ENCODE peak calls at places on chromosomes 12 and 14, in seven cellular contexts. M is HCT116, I is GM12878, K is SK-N-SH, Q is HepG2, J is K562, Y is H1. G is an unnamed sample.

GRCh38 chr14:77123381-77124344 is 17.9 kb downstream of the ZDHHC22 start:
- DNase-seq in Q (no peak), I (no peak), J (no peak), Y (no peak), M (peak), K (no peak), G (peak)

GRCh38 chr14:23539209-23539866 is 12.2 kb downstream of the ZFHX2 start:
- DNase-seq in I (no peak), Q (peak), Y (peak), J (peak), K (peak), M (peak), G (peak)

GRCh38 chr12:77837876-77838291 is 7.2 kb downstream of the NAV3 start:
- DNase-seq in Y (no peak), Q (no peak), M (no peak), K (no peak), I (no peak), J (no peak), G (no peak)

GRCh38 chr14:34364201-34364600 is 97.8 kb downstream of the SPTSSA start:
- DNase-seq in Y (no peak), M (no peak), Q (no peak), I (no peak), J (no peak), K (no peak), G (no peak)

GRCh38 chr12:31749024-31749704 is 20.3 kb upstream of the AMN1 start:
- DNase-seq in I (peak), J (peak), Q (peak), Y (no peak), K (no peak), M (peak), G (peak)

GRCh38 chr14:73261520-73262426 is 24.5 kb downstream of the PAPLN start:
- DNase-seq in J (no peak), Y (no peak), K (peak), M (no peak), I (no peak), Q (no peak), G (no peak)

GRCh38 chr12:54535474-54535873 is 13.9 kb upstream of the PDE1B start:
- DNase-seq in J (no peak), M (no peak), Y (no peak), I (no peak), Q (no peak), K (no peak), G (no peak)

GRCh38 chr14:72888636-72889201 is 5.2 kb downstream of the DPF3 start:
- DNase-seq in J (no peak), Y (no peak), K (no peak), Q (no peak), M (no peak), I (no peak), G (no peak)

GRCh38 chr12:25436206-25436912 is 116.7 kb downstream of the LMNTD1 start:
- DNase-seq in Q (peak), I (peak), K (peak), M (peak), Y (peak), J (peak), G (peak)

GRCh38 chr14:90816686-90817436 is 631 bp upstream of the TTC7B start:
- DNase-seq in Y (peak), K (no peak), J (no peak), Q (no peak), M (no peak), I (no peak), G (no peak)

GRCh38 chr12:103273645-103274044 is 222.1 kb downstream of the C12orf42 start:
- DNase-seq in M (no peak), J (no peak), Q (no peak), Y (no peak), K (no peak), I (no peak), G (no peak)

GRCh38 chr12:13444076-13444475 is 247.6 kb downstream of the EMP1 start:
- DNase-seq in M (no peak), Y (no peak), I (no peak), K (no peak), J (no peak), Q (no peak), G (no peak)

GRCh38 chr12:75208851-75209781 is 523 bp downstream of the KCNC2 start:
- DNase-seq in J (no peak), I (no peak), Y (peak), K (peak), M (no peak), Q (no peak), G (peak)

GRCh38 chr14:103028161-103028767 is 29.1 kb downstream of the CDC42BPB start:
- DNase-seq in I (no peak), M (no peak), K (no peak), Q (no peak), Y (no peak), J (no peak), G (no peak)

GRCh38 chr14:102408729-102409128 is 46.0 kb downstream of the TECPR2 start:
- DNase-seq in I (no peak), Y (no peak), Q (no peak), K (no peak), M (no peak), J (no peak), G (no peak)

GRCh38 chr12:50050410-50051280 is 6.8 kb upstream of the ASIC1 start:
- DNase-seq in Y (peak), I (no peak), M (no peak), J (peak), K (peak), Q (peak), G (no peak)

GRCh38 chr14:63542231-63542999 is 762 bp downstream of the PPP2R5E start:
- DNase-seq in Y (peak), Q (no peak), M (no peak), K (peak), J (peak), I (no peak), G (no peak)

GRCh38 chr12:7090222-7090998 is 1.8 kb downstream of the C1R start:
- DNase-seq in Y (no peak), K (no peak), I (no peak), M (no peak), J (no peak), Q (no peak), G (no peak)

GRCh38 chr12:71456316-71456715 is 16.7 kb downstream of the LGR5 start:
- DNase-seq in Y (no peak), J (no peak), M (no peak), Q (no peak), I (no peak), K (no peak), G (no peak)

GRCh38 chr12:90331262-90331661 is 622.6 kb upstream of the ATP2B1 start:
- DNase-seq in J (no peak), I (no peak), Q (no peak), K (no peak), M (no peak), Y (no peak), G (no peak)

GRCh38 chr12:2890388-2891239 is at the start of gene TULP3:
- DNase-seq in I (peak), M (peak), K (peak), J (peak), Y (peak), Q (peak), G (peak)

GRCh38 chr12:43805149-43805856 is 814 bp downstream of the TWF1 start:
- DNase-seq in K (peak), M (no peak), I (no peak), J (no peak), Y (no peak), Q (peak), G (peak)

GRCh38 chr14:77122555-77123125 is 19.0 kb downstream of the ZDHHC22 start:
- DNase-seq in K (no peak), J (no peak), M (no peak), I (no peak), Q (no peak), Y (no peak), G (no peak)

GRCh38 chr12:106804668-106805067 is 30.2 kb downstream of the RIC8B start:
- DNase-seq in Y (no peak), J (no peak), K (no peak), I (no peak), Q (no peak), M (no peak), G (no peak)

GRCh38 chr14:104775073-104775489 is 20.5 kb downstream of the AKT1 start:
- DNase-seq in M (no peak), K (no peak), I (no peak), Y (no peak), Q (no peak), J (no peak), G (no peak)

GRCh38 chr12:13094349-13094748 is 9.1 kb downstream of the GSG1 start:
- DNase-seq in K (no peak), Q (no peak), I (no peak), Y (no peak), J (no peak), M (no peak), G (no peak)

GRCh38 chr14:54348001-54348611 is 48.7 kb upstream of the CDKN3 start:
- DNase-seq in M (peak), J (peak), Q (peak), I (no peak), K (peak), Y (no peak), G (peak)

GRCh38 chr14:104953097-104953496 is 25.1 kb downstream of the AHNAK2 start:
- DNase-seq in M (no peak), Q (no peak), Y (no peak), J (no peak), K (no peak), I (no peak), G (no peak)

DNA sequence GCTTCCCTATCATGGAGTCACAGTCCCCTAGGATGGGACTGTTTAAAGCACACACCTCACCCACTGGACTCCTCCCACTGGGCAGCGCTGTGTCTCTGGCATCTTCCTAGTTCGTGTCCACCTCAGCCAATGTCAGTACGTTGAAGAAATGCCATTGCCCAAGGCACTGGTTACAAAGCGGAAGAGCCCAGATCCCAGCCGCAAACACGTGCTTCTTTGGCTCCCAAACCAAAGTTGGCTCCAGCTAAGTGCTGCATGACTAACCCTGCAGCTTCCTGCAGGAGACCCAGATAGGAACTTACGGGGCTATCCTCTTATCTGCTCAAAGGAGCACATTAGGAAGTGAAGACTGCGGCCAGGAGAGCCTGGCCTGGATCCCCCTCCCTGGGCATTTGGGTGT is 9.3 kb downstream of the SYNE3 start:
- DNase-seq in J (peak), Q (no peak), I (no peak), K (no peak), M (no peak), Y (no peak), G (peak)
- TF ChIP-seq JUND in J (peak), Q (no peak), I (no peak), K (peak), M (no peak), Y (no peak), G (no peak)

DNA sequence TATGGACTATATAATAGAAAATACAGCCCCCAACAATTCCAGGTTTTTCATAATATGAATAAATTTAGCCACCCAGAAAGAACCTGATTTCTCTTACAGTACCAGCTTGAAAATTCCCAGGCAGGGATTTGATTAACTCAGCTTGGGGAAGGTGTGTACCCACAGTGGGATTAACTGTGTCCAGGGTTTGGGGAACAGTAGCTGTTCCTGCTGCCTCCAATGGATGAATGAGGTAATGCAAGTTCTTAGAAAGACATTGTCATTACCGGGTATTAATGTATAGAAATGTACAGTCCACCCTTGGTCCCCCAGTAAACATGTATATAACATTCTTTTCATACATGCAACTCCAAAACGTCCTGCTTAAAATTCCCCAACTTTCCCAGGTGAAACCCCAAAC is 115.6 kb downstream of the LRIG3 start:
- DNase-seq in I (no peak), J (peak), Q (peak), K (peak), M (peak), Y (no peak), G (no peak)
- TF ChIP-seq JUND in I (no peak), J (no peak), Q (no peak), K (no peak), M (no peak), Y (no peak), G (no peak)

GRCh38 chr14:55691659-55692058 is 111.7 kb downstream of the KTN1 start:
- DNase-seq in Y (no peak), I (no peak), J (no peak), K (no peak), M (no peak), Q (no peak), G (no peak)
- TF ChIP-seq JUND in Y (no peak), I (no peak), J (no peak), K (no peak), M (no peak), Q (no peak), G (no peak)

GRCh38 chr14:100486025-100486828 is 101.0 kb downstream of the BEGAIN start:
- DNase-seq in I (peak), J (peak), M (no peak), Q (peak), Y (peak), K (peak), G (peak)
- TF ChIP-seq JUND in I (no peak), J (no peak), M (no peak), Q (no peak), Y (no peak), K (peak), G (no peak)